ENCODE peak calls at places on chromosomes 4 and X, in six cellular contexts. K, L, D, T, Z and R are unnamed samples.
A peak's percentile ranks its signal among the peaks of the same experiment; 100 is the strongest.

GRCh38 chr4:6200011-6200921 is at the start of gene JAKMIP1:
- DNase-seq in K (no peak), D (peak; percentile 97), Z (peak; percentile 93), L (peak; percentile 91), T (no peak), R (peak; percentile 89)

GRCh38 chr4:25925486-25926201 is 11.6 kb downstream of the SMIM20 start:
- DNase-seq in D (peak; percentile 54), K (no peak), T (no peak), Z (peak; percentile 65), L (peak; percentile 54), R (no peak)

GRCh38 chr4:13837228-13837627 is 209.7 kb upstream of the BOD1L1 start:
- DNase-seq in K (no peak), L (no peak), D (no peak), Z (no peak), T (no peak), R (no peak)

GRCh38 chr4:25908491-25908901 is 5.5 kb upstream of the SMIM20 start:
- DNase-seq in Z (no peak), T (no peak), L (no peak), K (no peak), D (no peak), R (no peak)

GRCh38 chrX:38917954-38918353 is 116.7 kb downstream of the MID1IP1 start:
- DNase-seq in L (no peak), K (no peak), Z (no peak), D (no peak), T (no peak), R (no peak)

GRCh38 chrX:102085706-102086105 is 39.8 kb upstream of the TCEAL2 start:
- DNase-seq in T (no peak), K (no peak), L (no peak), D (no peak), Z (no peak), R (no peak)

GRCh38 chr4:6888506-6889071 is 21.0 kb upstream of the TBC1D14 start:
- DNase-seq in T (no peak), L (no peak), K (no peak), Z (no peak), D (no peak), R (no peak)

GRCh38 chr4:96164814-96165351 is 325.0 kb downstream of the PDHA2 start:
- DNase-seq in Z (no peak), T (no peak), K (no peak), L (no peak), D (no peak), R (no peak)

GRCh38 chr4:26272654-26273307 is 48.0 kb upstream of the RBPJ start:
- DNase-seq in Z (no peak), K (no peak), D (no peak), T (no peak), L (no peak), R (no peak)

GRCh38 chr4:23333556-23333945 is 556.3 kb downstream of the PPARGC1A start:
- DNase-seq in T (no peak), D (no peak), K (no peak), L (no peak), Z (peak; percentile 1), R (no peak)

GRCh38 chrX:48715066-48715465 is 18.5 kb downstream of the SUV39H1 start:
- DNase-seq in K (no peak), L (no peak), D (no peak), Z (no peak), T (no peak), R (no peak)

GRCh38 chr4:122827899-122828601 is 1.4 kb downstream of the FGF2 start:
- DNase-seq in L (peak; percentile 23), D (no peak), Z (peak; percentile 93), K (no peak), T (no peak), R (no peak)

GRCh38 chr4:139530833-139531427 is 25.1 kb downstream of the SETD7 start:
- DNase-seq in D (peak; percentile 75), T (no peak), L (peak; percentile 72), K (no peak), Z (peak; percentile 51), R (no peak)

GRCh38 chr4:4288098-4288497 is 1.9 kb downstream of the LYAR start:
- DNase-seq in Z (no peak), D (no peak), T (no peak), L (no peak), K (no peak), R (no peak)

GRCh38 chrX:14697453-14697852 is 168.1 kb downstream of the GLRA2 start:
- DNase-seq in D (peak; percentile 22), T (no peak), K (no peak), L (peak; percentile 62), Z (peak; percentile 40), R (no peak)

GRCh38 chrX:120000490-120001246 is 57.1 kb upstream of the NKAP start:
- DNase-seq in T (no peak), K (no peak), L (no peak), D (no peak), Z (no peak), R (no peak)

GRCh38 chr4:121873604-121874003 is 3.3 kb upstream of the BBS7 start:
- DNase-seq in Z (peak; percentile 76), K (no peak), L (no peak), D (no peak), T (no peak), R (no peak)

GRCh38 chrX:2412131-2412530 is 88.6 kb downstream of the DHRSX start:
- DNase-seq in Z (no peak), K (no peak), L (no peak), D (no peak), T (no peak), R (no peak)

GRCh38 chr4:24799544-24800272 is 4.3 kb downstream of the SOD3 start:
- DNase-seq in L (no peak), Z (no peak), K (no peak), T (no peak), D (peak; percentile 46), R (no peak)

GRCh38 chr4:68751138-68751537 is 64.7 kb upstream of the UGT2B10 start:
- DNase-seq in T (no peak), Z (no peak), L (no peak), K (no peak), D (no peak), R (no peak)

GRCh38 chrX:9285342-9285771 is 179.5 kb upstream of the TBL1X start:
- DNase-seq in K (no peak), D (no peak), Z (no peak), T (no peak), L (no peak), R (no peak)

GRCh38 chr4:119632216-119632615 is 3.6 kb upstream of the PDE5A start:
- DNase-seq in Z (no peak), L (no peak), T (no peak), D (no peak), K (no peak), R (no peak)

GRCh38 chr4:77332696-77333270 is 175.8 kb downstream of the CCNG2 start:
- DNase-seq in K (no peak), T (no peak), Z (no peak), L (no peak), D (no peak), R (no peak)

GRCh38 chr4:2288051-2288541 is 26.2 kb upstream of the MXD4 start:
- DNase-seq in T (no peak), K (no peak), L (no peak), D (no peak), Z (no peak), R (peak; percentile 64)

GRCh38 chr4:138773321-138773720 is 242.3 kb upstream of the NOCT start:
- DNase-seq in K (no peak), T (no peak), Z (no peak), L (no peak), D (no peak), R (no peak)

GRCh38 chr4:39899291-39899690 is 78.4 kb downstream of the PDS5A start:
- DNase-seq in T (no peak), K (no peak), D (no peak), L (no peak), Z (no peak), R (no peak)
- TF ChIP-seq CTCF in T (no peak), K (no peak), D (no peak), L (no peak), Z (no peak), R (no peak)

GRCh38 chr4:15150636-15151432 is 148.6 kb downstream of the CPEB2 start:
- DNase-seq in D (no peak), Z (no peak), L (no peak), K (no peak), T (no peak), R (no peak)
- TF ChIP-seq CTCF in D (no peak), Z (no peak), L (no peak), K (no peak), T (no peak), R (no peak)

DNA sequence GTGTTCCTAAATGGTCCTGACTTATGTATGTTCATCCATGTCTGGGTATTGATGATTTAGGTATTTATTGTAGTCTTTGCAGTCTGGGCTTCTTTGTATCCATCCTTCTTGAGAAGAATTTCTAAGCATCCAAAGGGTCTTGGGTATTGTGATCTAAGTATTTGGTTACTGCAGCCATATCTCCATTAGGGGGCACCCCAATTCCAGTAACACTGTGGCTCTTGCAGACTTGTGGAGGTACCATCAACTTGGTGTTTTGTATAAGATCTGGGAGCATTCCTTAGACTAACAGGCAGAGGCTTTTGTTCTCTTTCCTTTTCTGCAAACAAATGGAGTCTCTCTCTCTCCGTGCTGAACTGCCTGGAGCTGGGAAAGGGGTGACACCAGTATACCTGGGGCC is 113.7 kb upstream of the NEXMIF start:
- DNase-seq in L (peak; percentile 8), T (no peak), Z (peak; percentile 34), D (no peak), K (no peak), R (no peak)
- TF ChIP-seq CTCF in L (peak; percentile 33), T (no peak), Z (no peak), D (no peak), K (no peak), R (peak; percentile 21)

GRCh38 chr4:67084801-67085200 is 460.5 kb downstream of the CENPC start:
- DNase-seq in K (no peak), D (no peak), L (no peak), T (no peak), Z (no peak), R (no peak)
- TF ChIP-seq CTCF in K (no peak), D (no peak), L (no peak), T (no peak), Z (no peak), R (no peak)

DNA sequence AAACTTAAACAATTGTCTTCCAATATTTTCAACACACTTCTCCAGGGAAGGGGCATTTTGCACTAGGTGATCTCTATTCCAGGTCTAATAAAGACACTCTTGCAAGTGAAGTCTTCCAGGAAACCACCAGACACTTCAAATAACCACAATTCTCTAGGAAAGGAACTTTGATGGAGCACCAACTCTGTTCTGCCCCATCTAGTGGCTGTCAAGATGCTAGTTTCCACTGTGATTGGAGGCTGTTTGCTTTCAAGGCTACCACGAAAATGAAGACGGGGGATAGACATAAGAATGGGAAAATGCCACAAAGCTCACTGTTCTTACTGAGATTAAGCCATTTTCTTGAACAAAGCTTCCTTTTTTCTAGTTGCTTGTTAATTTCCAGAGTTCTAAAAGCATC is 100.6 kb upstream of the F9 start:
- DNase-seq in Z (no peak), K (no peak), D (no peak), L (no peak), T (no peak), R (no peak)
- TF ChIP-seq CTCF in Z (no peak), K (no peak), D (no peak), L (no peak), T (no peak), R (peak; percentile 50)

DNA sequence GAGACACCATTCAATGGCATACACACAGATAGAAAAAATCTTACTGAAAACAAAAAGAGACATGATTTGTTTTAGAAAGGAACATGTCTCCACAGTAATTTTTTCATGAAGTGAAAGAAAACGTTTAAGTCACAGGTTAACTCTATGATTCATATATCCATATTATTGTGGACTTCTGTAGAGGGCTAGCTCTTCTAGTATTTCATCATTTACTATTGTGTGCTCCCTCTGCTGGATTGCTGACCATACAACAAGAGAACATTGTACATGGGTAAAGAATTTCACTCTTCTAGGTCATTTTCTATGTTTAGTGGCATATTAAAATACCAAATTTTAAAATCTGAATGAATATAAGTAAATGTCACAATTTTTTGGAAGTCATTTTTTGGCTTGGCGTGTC is 91.8 kb upstream of the POU3F4 start:
- DNase-seq in L (no peak), D (no peak), K (no peak), Z (no peak), T (no peak), R (no peak)
- TF ChIP-seq CTCF in L (no peak), D (peak; percentile 50), K (peak; percentile 26), Z (no peak), T (no peak), R (peak; percentile 62)